ENCODE peak calls at places on chromosomes 7 and 10, in eight cellular contexts. C, Q, Y, R, A, S, O and U are unnamed samples. For H3K36me3 and H3K4me1, the result is how much of the 10 kb centered on the place peaks cover.

GRCh38 chr10:86316274-86316835 is 50.2 kb downstream of the GRID1 start:
- DNase-seq in C (no peak), Q (no peak), Y (no peak), R (peak), A (no peak), S (no peak), O (no peak), U (no peak)

GRCh38 chr7:148503900-148504487 is 86.6 kb upstream of the C7orf33 start:
- DNase-seq in C (peak), Q (no peak), Y (peak), R (no peak), A (peak), S (no peak), O (no peak), U (no peak)

GRCh38 chr7:88391247-88391646 is 84.6 kb upstream of the STEAP4 start:
- DNase-seq in C (no peak), Q (no peak), Y (no peak), R (no peak), A (no peak), S (no peak), O (no peak), U (no peak)

GRCh38 chr10:113961261-113961938 is 82.3 kb upstream of the ADRB1 start:
- DNase-seq in C (no peak), Q (no peak), Y (no peak), R (no peak), A (no peak), S (peak), O (no peak), U (no peak)

GRCh38 chr7:94432799-94433198 is 38.1 kb downstream of the COL1A2 start:
- DNase-seq in C (no peak), Q (no peak), Y (no peak), R (no peak), A (peak), S (no peak), O (no peak), U (no peak)

GRCh38 chr10:11515596-11516418 is 95.6 kb downstream of the USP6NL start:
- DNase-seq in C (peak), Q (peak), Y (no peak), R (no peak), A (peak), S (peak), O (peak), U (peak)

GRCh38 chr7:55019329-55019690 is 493 bp downstream of the EGFR start:
- DNase-seq in C (peak), Q (peak), Y (peak), R (peak), A (no peak), S (peak), O (peak), U (peak)

GRCh38 chr10:128632694-128633093 is 506.5 kb upstream of the MKI67 start:
- DNase-seq in C (no peak), Q (no peak), Y (peak), R (no peak), A (no peak), S (no peak), O (no peak), U (no peak)

GRCh38 chr7:74575083-74575803 is 82.3 kb upstream of the GTF2I start:
- DNase-seq in C (no peak), Q (no peak), Y (no peak), R (no peak), A (peak), S (peak), O (no peak), U (no peak)

GRCh38 chr10:34677591-34677990 is 137.5 kb downstream of the PARD3 start:
- DNase-seq in C (no peak), Q (no peak), Y (no peak), R (no peak), A (no peak), S (no peak), O (no peak), U (no peak)

GRCh38 chr7:90736316-90736715 is 140.2 kb downstream of the CDK14 start:
- DNase-seq in C (peak), Q (no peak), Y (no peak), R (no peak), A (no peak), S (no peak), O (no peak), U (no peak)

GRCh38 chr10:50600286-50600685 is 23.5 kb downstream of the SGMS1 start:
- DNase-seq in C (no peak), Q (no peak), Y (no peak), R (no peak), A (no peak), S (no peak), O (no peak), U (no peak)

GRCh38 chr10:72274730-72275350 is 1.1 kb downstream of the DDIT4 start:
- DNase-seq in C (peak), Q (peak), Y (no peak), R (peak), A (peak), S (peak), O (peak), U (peak)

GRCh38 chr7:158783595-158783994 is 45.7 kb downstream of the ESYT2 start:
- DNase-seq in C (no peak), Q (no peak), Y (no peak), R (no peak), A (no peak), S (no peak), O (peak), U (no peak)

GRCh38 chr7:80775481-80775880 is 137.0 kb downstream of the CD36 start:
- DNase-seq in C (no peak), Q (no peak), Y (no peak), R (no peak), A (no peak), S (no peak), O (no peak), U (no peak)

GRCh38 chr7:142508251-142508650 is 241.0 kb upstream of the PRSS1 start:
- DNase-seq in C (no peak), Q (no peak), Y (no peak), R (no peak), A (no peak), S (peak), O (no peak), U (no peak)

DNA sequence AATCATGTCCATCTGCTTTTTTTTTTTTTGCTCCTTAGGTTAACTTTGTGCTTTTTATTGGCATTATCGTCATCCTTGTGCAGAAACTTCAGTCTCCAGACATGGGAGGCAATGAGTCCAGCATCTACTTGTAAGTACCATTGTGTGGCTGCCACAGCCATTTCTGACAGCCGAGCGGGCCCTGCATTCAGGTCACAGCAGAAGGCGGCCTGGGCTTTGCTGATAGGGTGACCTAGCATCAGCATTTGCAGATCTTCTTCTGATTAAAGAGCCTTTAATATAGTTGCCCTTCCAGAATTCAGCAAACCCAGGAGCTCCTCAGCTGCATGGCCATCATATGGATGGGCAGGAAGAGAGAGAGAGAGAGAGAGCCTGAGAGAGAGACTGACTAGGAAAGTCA is 40.5 kb downstream of the ADCYAP1R1 start:
- DNase-seq in C (no peak), Q (no peak), Y (no peak), R (no peak), A (no peak), S (no peak), O (no peak), U (no peak)
- H3K36me3 ChIP-seq in C (under half), Q (under half), Y (under half), R (under half), A (under half), S (under half), O (under half), U (under half)

DNA sequence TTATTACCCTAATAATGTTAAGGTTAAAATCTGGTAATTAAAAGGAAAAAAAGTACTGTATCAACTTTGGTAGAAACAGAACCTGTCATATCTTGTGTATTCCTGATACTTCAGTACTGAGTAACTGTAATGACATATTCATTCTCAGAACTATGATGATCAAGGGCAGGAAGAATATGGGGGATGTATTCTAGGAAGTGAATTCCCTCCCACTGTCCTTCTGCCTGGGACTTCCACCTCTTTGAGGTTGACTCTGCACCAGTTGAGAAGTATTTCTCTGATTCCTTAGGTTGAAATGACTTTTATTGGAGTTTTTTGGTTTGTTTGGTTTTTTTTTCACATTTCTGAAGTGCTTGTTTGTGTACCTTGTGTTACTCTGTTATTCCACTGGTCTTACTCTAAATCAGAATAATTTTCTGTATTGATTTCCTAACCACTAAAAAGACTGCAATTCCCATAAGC is 36.9 kb downstream of the WASL start:
- DNase-seq in C (no peak), Q (no peak), Y (no peak), R (no peak), A (no peak), S (no peak), O (no peak), U (no peak)
- TF ChIP-seq POLR2A in C (no peak), Q (no peak), Y (no peak), R (no peak), A (no peak), S (no peak), O (no peak), U (no peak)

GRCh38 chr10:79094412-79095175 is 25.8 kb downstream of the ZMIZ1 start:
- DNase-seq in C (no peak), Q (no peak), Y (no peak), R (no peak), A (no peak), S (no peak), O (peak), U (no peak)
- H3K4me1 ChIP-seq in C (under half), Q (under half), Y (half or more), R (half or more), A (half or more), S (half or more), O (under half), U (half or more)

GRCh38 chr10:102599565-102600327 is 44.5 kb upstream of the TRIM8 start:
- DNase-seq in C (peak), Q (no peak), Y (no peak), R (peak), A (no peak), S (no peak), O (no peak), U (no peak)
- H3K36me3 ChIP-seq in C (under half), Q (under half), Y (half or more), R (under half), A (under half), S (under half), O (under half), U (under half)

DNA sequence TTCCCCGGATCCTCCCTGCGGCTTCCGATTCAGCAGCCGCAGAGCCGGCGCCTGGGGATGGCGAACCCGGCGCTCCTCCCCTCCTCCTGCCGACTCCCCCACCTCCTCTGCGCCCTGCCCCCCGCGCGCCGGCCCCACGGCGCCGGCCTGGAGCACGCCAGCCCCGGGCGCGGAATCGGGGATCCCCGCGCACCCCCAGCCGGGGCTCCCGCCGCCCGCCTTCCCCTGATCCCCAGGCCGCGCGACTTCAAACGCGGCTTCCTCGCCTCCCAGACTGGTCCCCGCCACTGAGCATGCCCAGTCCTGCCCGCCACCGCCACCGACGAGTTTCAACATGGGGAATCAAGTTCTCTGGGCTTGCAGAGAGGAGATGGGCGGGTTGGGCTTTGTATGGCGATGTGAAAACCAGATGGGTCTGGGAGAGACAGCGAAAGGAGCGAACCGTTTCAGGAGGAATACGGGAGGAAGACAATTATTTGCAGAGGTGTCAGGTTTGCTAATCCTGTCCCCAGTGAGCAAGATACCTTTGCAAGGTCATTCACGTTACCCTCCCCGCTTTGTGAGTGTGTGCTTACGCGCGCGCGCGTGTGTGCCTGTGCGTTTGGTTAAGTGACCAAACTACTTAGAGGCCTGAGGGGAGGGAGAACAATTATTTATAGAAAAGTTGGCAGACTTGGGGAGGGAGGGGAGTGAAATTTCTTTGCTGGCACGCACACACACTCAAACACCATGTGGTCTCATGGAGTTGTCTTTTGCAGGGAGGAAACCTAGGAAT is at the start of gene PANK1:
- DNase-seq in C (peak), Q (peak), Y (no peak), R (peak), A (peak), S (peak), O (peak), U (peak)
- TF ChIP-seq POLR2A in C (peak), Q (peak), Y (no peak), R (no peak), A (no peak), S (peak), O (no peak), U (no peak)

GRCh38 chr10:102603946-102604345 is 40.3 kb upstream of the TRIM8 start:
- DNase-seq in C (peak), Q (no peak), Y (no peak), R (peak), A (peak), S (no peak), O (no peak), U (no peak)
- H3K4me1 ChIP-seq in C (half or more), Q (under half), Y (under half), R (under half), A (under half), S (under half), O (under half), U (under half)